ENCODE peak calls at places on chromosomes 2 and 18, in eight cellular contexts. I is substantia nigra; X is T-helper 1 cell; K is small intestine; V is epithelial cell of prostate; O is HCEC 1CT; U is Jurkat, Clone E6-1; S is CD14-positive monocyte. R is an unnamed sample.

GRCh38 chr2:109057686-109058085 is 68.7 kb upstream of the EDAR start:
- DNase-seq in I (no peak), X (no peak), K (no peak), V (no peak), O (no peak), U (peak), S (no peak), R (no peak)

GRCh38 chr18:24006731-24007308 is 7.7 kb upstream of the TTC39C start:
- DNase-seq in I (no peak), X (no peak), K (no peak), V (no peak), O (no peak), U (no peak), S (no peak), R (no peak)

GRCh38 chr2:130808482-130809268 is 28.0 kb upstream of the ARHGEF4 start:
- DNase-seq in I (no peak), X (no peak), K (no peak), V (peak), O (no peak), U (peak), S (no peak), R (no peak)

GRCh38 chr2:127649100-127649611 is 3.2 kb downstream of the GPR17 start:
- DNase-seq in I (peak), X (no peak), K (no peak), V (no peak), O (no peak), U (no peak), S (no peak), R (no peak)

GRCh38 chr2:141557329-141558098 is 573.3 kb downstream of the LRP1B start:
- DNase-seq in I (no peak), X (no peak), K (no peak), V (peak), O (peak), U (peak), S (no peak), R (no peak)

GRCh38 chr2:26477911-26478253 is at the start of gene OTOF:
- DNase-seq in I (peak), X (no peak), K (no peak), V (no peak), O (peak), U (no peak), S (no peak), R (no peak)

GRCh38 chr2:46657042-46657504 is 177.7 kb downstream of the TMEM247 start:
- DNase-seq in I (no peak), X (no peak), K (peak), V (no peak), O (peak), U (no peak), S (no peak), R (no peak)

GRCh38 chr2:119741001-119741400 is 18.7 kb upstream of the PTPN4 start:
- DNase-seq in I (peak), X (no peak), K (no peak), V (no peak), O (no peak), U (no peak), S (no peak), R (no peak)

GRCh38 chr2:168245074-168245825 is 2.1 kb downstream of the STK39 start:
- DNase-seq in I (no peak), X (no peak), K (peak), V (no peak), O (peak), U (peak), S (no peak), R (no peak)

GRCh38 chr2:57881998-57882884 is 164.4 kb upstream of the VRK2 start:
- DNase-seq in I (no peak), X (no peak), K (peak), V (no peak), O (peak), U (no peak), S (no peak), R (no peak)

GRCh38 chr2:237696471-237696870 is 69.1 kb downstream of the LRRFIP1 start:
- DNase-seq in I (no peak), X (no peak), K (peak), V (no peak), O (no peak), U (no peak), S (no peak), R (no peak)

GRCh38 chr2:104850322-104851184 is 3.4 kb upstream of the POU3F3 start:
- DNase-seq in I (no peak), X (no peak), K (no peak), V (no peak), O (no peak), U (no peak), S (no peak), R (no peak)

GRCh38 chr2:224875870-224876269 is 159.7 kb upstream of the CCDC195 start:
- DNase-seq in I (no peak), X (no peak), K (no peak), V (no peak), O (no peak), U (no peak), S (no peak), R (no peak)

R was measured in effector memory CD8-positive, alpha-beta T cell.